ENCODE peak calls at places on chromosome 9, in nine cellular contexts. One of them, this sample, is unnamed.

GRCh38 chr9:120770923-120771322 is 22.3 kb downstream of the FBXW2 start:
- DNase-seq in GM23338: no peak
- DNase-seq in HCT116: no peak
- DNase-seq in HL-60: no peak
- DNase-seq in HepG2: no peak
- DNase-seq in SK-N-SH: no peak
- DNase-seq in GM12878: no peak
- DNase-seq in A549: no peak
- DNase-seq in K562: no peak
- DNase-seq in this sample: no peak

GRCh38 chr9:85268024-85268610 is 473.6 kb downstream of the AGTPBP1 start:
- DNase-seq in SK-N-SH: no peak
- DNase-seq in K562: no peak
- DNase-seq in GM23338: peak
- DNase-seq in HepG2: no peak
- DNase-seq in A549: no peak
- DNase-seq in GM12878: no peak
- DNase-seq in HCT116: no peak
- DNase-seq in HL-60: no peak
- DNase-seq in this sample: no peak

GRCh38 chr9:20906326-20906725 is 125.1 kb downstream of the HACD4 start:
- DNase-seq in GM12878: no peak
- DNase-seq in HCT116: no peak
- DNase-seq in GM23338: no peak
- DNase-seq in A549: no peak
- DNase-seq in HL-60: no peak
- DNase-seq in SK-N-SH: peak
- DNase-seq in HepG2: no peak
- DNase-seq in K562: no peak
- DNase-seq in this sample: no peak

GRCh38 chr9:81754245-81754644 is 64.9 kb upstream of the TLE1 start:
- DNase-seq in A549: no peak
- DNase-seq in GM12878: no peak
- DNase-seq in GM23338: no peak
- DNase-seq in HL-60: no peak
- DNase-seq in HCT116: no peak
- DNase-seq in HepG2: no peak
- DNase-seq in SK-N-SH: no peak
- DNase-seq in K562: no peak
- DNase-seq in this sample: no peak

GRCh38 chr9:109349431-109349846 is 28.6 kb upstream of the EPB41L4B start:
- DNase-seq in A549: peak
- DNase-seq in SK-N-SH: no peak
- DNase-seq in HL-60: no peak
- DNase-seq in GM23338: no peak
- DNase-seq in HepG2: no peak
- DNase-seq in GM12878: no peak
- DNase-seq in K562: no peak
- DNase-seq in HCT116: no peak
- DNase-seq in this sample: peak

GRCh38 chr9:112380771-112381181 is 868 bp downstream of the HSDL2 start:
- DNase-seq in GM12878: peak
- DNase-seq in SK-N-SH: peak
- DNase-seq in HL-60: no peak
- DNase-seq in K562: no peak
- DNase-seq in HCT116: no peak
- DNase-seq in A549: no peak
- DNase-seq in GM23338: no peak
- DNase-seq in HepG2: peak
- DNase-seq in this sample: no peak

GRCh38 chr9:110908894-110909293 is 129.4 kb downstream of the LPAR1 start:
- DNase-seq in GM12878: no peak
- DNase-seq in K562: no peak
- DNase-seq in HepG2: no peak
- DNase-seq in GM23338: no peak
- DNase-seq in SK-N-SH: no peak
- DNase-seq in A549: no peak
- DNase-seq in HL-60: no peak
- DNase-seq in HCT116: no peak
- DNase-seq in this sample: no peak

GRCh38 chr9:78668148-78668825 is 371.4 kb downstream of the PSAT1 start:
- DNase-seq in GM23338: peak
- DNase-seq in HCT116: peak
- DNase-seq in K562: no peak
- DNase-seq in HepG2: no peak
- DNase-seq in HL-60: no peak
- DNase-seq in SK-N-SH: no peak
- DNase-seq in GM12878: no peak
- DNase-seq in A549: no peak
- DNase-seq in this sample: no peak

GRCh38 chr9:18115131-18115530 is 358.8 kb upstream of the ADAMTSL1 start:
- DNase-seq in HCT116: no peak
- DNase-seq in SK-N-SH: no peak
- DNase-seq in HepG2: no peak
- DNase-seq in GM23338: no peak
- DNase-seq in GM12878: no peak
- DNase-seq in K562: no peak
- DNase-seq in HL-60: no peak
- DNase-seq in A549: no peak
- DNase-seq in this sample: no peak

GRCh38 chr9:123938401-123938800 is 8.5 kb upstream of the DENND1A start:
- DNase-seq in HL-60: no peak
- DNase-seq in GM12878: no peak
- DNase-seq in A549: no peak
- DNase-seq in K562: no peak
- DNase-seq in SK-N-SH: no peak
- DNase-seq in HCT116: no peak
- DNase-seq in GM23338: no peak
- DNase-seq in HepG2: no peak
- DNase-seq in this sample: no peak

GRCh38 chr9:123929870-123930831 is at the start of gene DENND1A:
- DNase-seq in K562: peak
- DNase-seq in A549: peak
- DNase-seq in HCT116: peak
- DNase-seq in HL-60: peak
- DNase-seq in SK-N-SH: peak
- DNase-seq in GM23338: peak
- DNase-seq in GM12878: no peak
- DNase-seq in HepG2: peak
- DNase-seq in this sample: no peak

GRCh38 chr9:123929177-123929869 is 603 bp downstream of the DENND1A start:
- DNase-seq in GM12878: no peak
- DNase-seq in HCT116: no peak
- DNase-seq in K562: peak
- DNase-seq in HL-60: no peak
- DNase-seq in SK-N-SH: no peak
- DNase-seq in A549: no peak
- DNase-seq in HepG2: peak
- DNase-seq in GM23338: peak
- DNase-seq in this sample: no peak

GRCh38 chr9:123933401-123933800 is 3.5 kb upstream of the DENND1A start:
- DNase-seq in HL-60: no peak
- DNase-seq in HepG2: peak
- DNase-seq in K562: peak
- DNase-seq in SK-N-SH: no peak
- DNase-seq in HCT116: peak
- DNase-seq in GM12878: no peak
- DNase-seq in A549: peak
- DNase-seq in GM23338: no peak
- DNase-seq in this sample: peak

GRCh38 chr9:123933801-123934200 is 3.9 kb upstream of the DENND1A start:
- DNase-seq in HL-60: no peak
- DNase-seq in K562: no peak
- DNase-seq in SK-N-SH: no peak
- DNase-seq in HCT116: no peak
- DNase-seq in A549: no peak
- DNase-seq in HepG2: peak
- DNase-seq in GM23338: no peak
- DNase-seq in GM12878: no peak
- DNase-seq in this sample: no peak
- TF ChIP-seq REST in HL-60: no peak
- TF ChIP-seq REST in K562: no peak
- TF ChIP-seq REST in SK-N-SH: no peak
- TF ChIP-seq REST in HCT116: no peak
- TF ChIP-seq REST in A549: no peak
- TF ChIP-seq REST in HepG2: no peak
- TF ChIP-seq REST in GM23338: no peak
- TF ChIP-seq REST in GM12878: no peak
- TF ChIP-seq REST in this sample: no peak

GRCh38 chr9:132896264-132896663 is 17.6 kb downstream of the SPACA9 start:
- DNase-seq in K562: no peak
- DNase-seq in SK-N-SH: no peak
- DNase-seq in HCT116: no peak
- DNase-seq in GM23338: no peak
- DNase-seq in GM12878: no peak
- DNase-seq in A549: no peak
- DNase-seq in HL-60: no peak
- DNase-seq in HepG2: no peak
- DNase-seq in this sample: no peak
- TF ChIP-seq REST in K562: no peak
- TF ChIP-seq REST in SK-N-SH: no peak
- TF ChIP-seq REST in HCT116: no peak
- TF ChIP-seq REST in GM23338: no peak
- TF ChIP-seq REST in GM12878: no peak
- TF ChIP-seq REST in A549: no peak
- TF ChIP-seq REST in HL-60: no peak
- TF ChIP-seq REST in HepG2: no peak
- TF ChIP-seq REST in this sample: no peak

DNA sequence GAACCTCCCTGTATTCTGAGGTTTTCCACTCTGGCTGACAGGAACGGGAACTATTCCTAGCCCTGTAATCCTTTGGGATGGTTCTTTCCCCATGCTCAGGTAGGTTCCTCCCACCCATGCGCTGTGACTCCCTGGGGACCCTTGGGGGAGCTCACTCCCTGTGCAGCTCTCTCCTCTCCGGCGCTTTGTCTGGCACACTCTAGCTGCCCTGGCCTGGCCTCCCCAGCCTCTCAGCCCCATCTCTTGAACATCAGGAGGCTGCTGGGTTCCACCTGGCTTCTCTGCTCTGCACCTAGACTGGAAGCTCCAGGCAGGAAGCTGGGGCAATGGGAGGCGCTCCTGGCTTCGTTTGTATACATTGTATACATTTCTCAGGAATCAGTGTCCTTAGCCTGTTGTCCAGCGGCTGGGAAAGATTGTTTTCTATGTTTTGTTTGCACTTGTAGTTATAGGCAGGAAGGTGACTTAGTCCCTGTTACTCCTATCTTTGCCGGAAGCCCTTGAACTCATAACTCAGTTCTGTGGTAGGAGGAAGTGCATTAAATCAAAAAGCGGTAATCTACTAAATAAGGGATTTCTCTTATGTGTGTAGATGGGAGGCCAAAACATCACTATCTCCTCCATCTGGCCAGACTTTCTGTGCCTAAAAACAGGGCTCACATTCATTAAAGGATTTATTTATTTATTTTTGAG is 20.4 kb downstream of the SLC25A25 start:
- DNase-seq in K562: no peak
- DNase-seq in GM23338: no peak
- DNase-seq in SK-N-SH: no peak
- DNase-seq in HCT116: no peak
- DNase-seq in A549: no peak
- DNase-seq in HepG2: no peak
- DNase-seq in HL-60: no peak
- DNase-seq in GM12878: no peak
- DNase-seq in this sample: no peak
- TF ChIP-seq REST in K562: no peak
- TF ChIP-seq REST in GM23338: no peak
- TF ChIP-seq REST in SK-N-SH: no peak
- TF ChIP-seq REST in HCT116: no peak
- TF ChIP-seq REST in A549: no peak
- TF ChIP-seq REST in HepG2: no peak
- TF ChIP-seq REST in HL-60: no peak
- TF ChIP-seq REST in GM12878: no peak
- TF ChIP-seq REST in this sample: no peak

DNA sequence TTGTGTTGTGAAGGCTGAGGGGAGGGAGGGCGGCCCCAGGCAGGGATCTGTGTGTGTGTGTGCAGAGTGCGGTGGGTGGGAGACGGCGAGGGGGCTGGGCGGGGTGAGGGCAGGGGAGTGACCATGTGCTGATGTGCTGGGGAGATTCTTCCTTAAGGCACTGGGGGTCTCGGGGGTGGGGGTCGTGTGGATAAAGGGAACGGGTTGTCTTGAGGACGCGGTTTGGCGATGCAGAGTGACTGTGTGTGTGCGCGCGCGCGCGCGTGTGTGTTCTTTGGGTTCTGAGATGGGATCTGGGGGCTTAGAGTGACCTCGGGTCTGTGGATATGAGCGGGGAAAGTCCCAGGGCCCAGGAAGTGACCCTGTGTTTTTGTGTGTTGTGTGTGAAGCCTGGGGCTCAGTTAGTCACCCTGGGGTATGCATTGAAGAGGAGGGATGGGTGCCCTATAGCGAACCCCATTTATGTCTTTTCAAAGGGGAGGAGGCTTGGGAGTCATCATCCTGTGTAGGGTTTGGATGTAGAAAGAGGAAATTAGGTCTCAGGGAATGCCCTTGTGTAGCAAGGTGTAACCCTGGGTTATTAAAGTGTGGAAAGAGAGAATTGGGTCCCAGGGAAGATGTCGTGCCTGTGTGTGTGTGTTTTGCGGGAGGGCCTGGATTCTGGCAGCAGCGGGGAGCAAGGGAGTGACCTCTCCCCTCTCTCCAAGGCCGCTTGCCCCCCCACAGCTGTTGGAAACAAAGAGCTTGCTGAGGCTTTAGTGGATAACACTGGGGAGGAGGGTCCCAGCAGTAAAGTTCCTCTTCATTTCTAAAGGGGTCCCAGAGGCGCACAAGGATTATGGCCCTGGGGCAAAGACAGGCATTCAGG is 1.4 kb downstream of the TMEFF1 start:
- DNase-seq in GM12878: no peak
- DNase-seq in HCT116: no peak
- DNase-seq in HL-60: no peak
- DNase-seq in SK-N-SH: peak
- DNase-seq in HepG2: no peak
- DNase-seq in GM23338: peak
- DNase-seq in A549: no peak
- DNase-seq in K562: no peak
- DNase-seq in this sample: no peak
- TF ChIP-seq REST in GM12878: no peak
- TF ChIP-seq REST in HCT116: no peak
- TF ChIP-seq REST in HL-60: no peak
- TF ChIP-seq REST in SK-N-SH: no peak
- TF ChIP-seq REST in HepG2: no peak
- TF ChIP-seq REST in GM23338: no peak
- TF ChIP-seq REST in A549: no peak
- TF ChIP-seq REST in K562: no peak
- TF ChIP-seq REST in this sample: no peak